ENCODE peak calls at places on chromosomes 3 and 15, in seven cellular contexts. M is dorsolateral prefrontal cortex, U is lung, I is adipocyte, Z is bronchial epithelial cell, N is brain pericyte, Y is posterior cingulate gyrus. R is an unnamed sample.

GRCh38 chr15:68348064-68348463 is 70.5 kb downstream of the FEM1B start:
- DNase-seq in M (no peak), U (no peak), I (no peak), Z (no peak), N (no peak), Y (no peak), R (no peak)

GRCh38 chr3:106533097-106533496 is 664.3 kb upstream of the CBLB start:
- DNase-seq in M (no peak), U (no peak), I (no peak), Z (no peak), N (no peak), Y (no peak), R (no peak)

GRCh38 chr3:122230174-122230573 is 46.7 kb downstream of the CASR start:
- DNase-seq in M (no peak), U (no peak), I (no peak), Z (no peak), N (no peak), Y (no peak), R (no peak)

GRCh38 chr15:101439920-101440319 is 49.6 kb downstream of the PCSK6 start:
- DNase-seq in M (no peak), U (no peak), I (peak; percentile 85), Z (no peak), N (no peak), Y (no peak), R (no peak)

GRCh38 chr15:73792429-73792828 is 39.3 kb upstream of the INSYN1 start:
- DNase-seq in M (no peak), U (no peak), I (no peak), Z (no peak), N (no peak), Y (no peak), R (no peak)

GRCh38 chr15:76938752-76939151 is 7.2 kb downstream of the RCN2 start:
- DNase-seq in M (no peak), U (no peak), I (no peak), Z (no peak), N (no peak), Y (no peak), R (no peak)

GRCh38 chr3:13004376-13004775 is 68.9 kb downstream of the IQSEC1 start:
- DNase-seq in M (peak; percentile 22), U (no peak), I (no peak), Z (no peak), N (no peak), Y (no peak), R (peak; percentile 76)

GRCh38 chr3:24475945-24476344 is 18.7 kb downstream of the THRB start:
- DNase-seq in M (no peak), U (no peak), I (no peak), Z (no peak), N (no peak), Y (no peak), R (no peak)

GRCh38 chr15:57506422-57506821 is 85.3 kb upstream of the MYZAP start:
- DNase-seq in M (no peak), U (no peak), I (no peak), Z (no peak), N (no peak), Y (no peak), R (no peak)

GRCh38 chr3:159260049-159260662 is 458.3 kb downstream of the MFSD1 start:
- DNase-seq in M (no peak), U (peak; percentile 61), I (peak; percentile 90), Z (peak; percentile 58), N (no peak), Y (no peak), R (no peak)

GRCh38 chr3:182294256-182294655 is 499.0 kb upstream of the ATP11B start:
- DNase-seq in M (no peak), U (no peak), I (peak; percentile 2), Z (peak; percentile 53), N (no peak), Y (no peak), R (no peak)

GRCh38 chr15:28107111-28107893 is 8.2 kb upstream of the OCA2 start:
- DNase-seq in M (no peak), U (no peak), I (peak; percentile 52), Z (no peak), N (no peak), Y (no peak), R (peak; percentile 82)

GRCh38 chr3:114356084-114357009 is 62.5 kb downstream of the TIGIT start:
- DNase-seq in M (no peak), U (no peak), I (no peak), Z (no peak), N (no peak), Y (no peak), R (no peak)

GRCh38 chr3:82196645-82197044 is 435.2 kb upstream of the GBE1 start:
- DNase-seq in M (no peak), U (no peak), I (no peak), Z (no peak), N (no peak), Y (no peak), R (no peak)

GRCh38 chr3:4633078-4634004 is 140.2 kb downstream of the ITPR1 start:
- DNase-seq in M (no peak), U (no peak), I (peak; percentile 84), Z (peak; percentile 72), N (peak; percentile 17), Y (no peak), R (no peak)

GRCh38 chr3:28050895-28051294 is 190.5 kb upstream of the CMC1 start:
- DNase-seq in M (no peak), U (no peak), I (peak; percentile 4), Z (peak; percentile 98), N (no peak), Y (no peak), R (no peak)

GRCh38 chr15:55549305-55549704 is 38.8 kb downstream of the PYGO1 start:
- DNase-seq in M (no peak), U (no peak), I (no peak), Z (peak; percentile 47), N (no peak), Y (no peak), R (no peak)

GRCh38 chr3:116046350-116046749 is 398.9 kb downstream of the LSAMP start:
- DNase-seq in M (no peak), U (no peak), I (no peak), Z (no peak), N (no peak), Y (no peak), R (no peak)

GRCh38 chr15:37095197-37095992 is 5.0 kb downstream of the MEIS2 start:
- DNase-seq in M (no peak), U (no peak), I (no peak), Z (no peak), N (no peak), Y (no peak), R (peak; percentile 77)

GRCh38 chr15:22960587-22960986 is 19.6 kb downstream of the CYFIP1 start:
- DNase-seq in M (no peak), U (no peak), I (no peak), Z (no peak), N (no peak), Y (no peak), R (peak; percentile 71)

GRCh38 chr3:129699199-129699598 is 92.7 kb upstream of the PLXND1 start:
- DNase-seq in M (no peak), U (no peak), I (no peak), Z (no peak), N (no peak), Y (no peak), R (no peak)

GRCh38 chr3:1183320-1184048 is 90.7 kb downstream of the CNTN6 start:
- DNase-seq in M (no peak), U (no peak), I (no peak), Z (peak; percentile 29), N (no peak), Y (no peak), R (no peak)

GRCh38 chr3:171099911-171100310 is 73.4 kb upstream of the SLC2A2 start:
- DNase-seq in M (no peak), U (no peak), I (peak; percentile 56), Z (no peak), N (no peak), Y (no peak), R (no peak)

GRCh38 chr3:127803619-127804018 is 18.7 kb downstream of the MGLL start:
- DNase-seq in M (no peak), U (no peak), I (peak; percentile 75), Z (peak; percentile 99), N (peak; percentile 73), Y (no peak), R (no peak)

GRCh38 chr3:194777729-194778128 is 92.0 kb downstream of the FAM43A start:
- DNase-seq in M (no peak), U (no peak), I (no peak), Z (no peak), N (no peak), Y (no peak), R (no peak)

GRCh38 chr15:49438970-49439631 is 16.1 kb downstream of the FGF7 start:
- DNase-seq in M (no peak), U (peak; percentile 64), I (no peak), Z (no peak), N (no peak), Y (no peak), R (peak; percentile 64)

GRCh38 chr3:99856437-99857220 is 39.0 kb downstream of the CMSS1 start:
- DNase-seq in M (no peak), U (no peak), I (no peak), Z (no peak), N (no peak), Y (no peak), R (no peak)

GRCh38 chr3:172135766-172136729 is 96.7 kb downstream of the FNDC3B start:
- DNase-seq in M (no peak), U (no peak), I (peak; percentile 79), Z (peak; percentile 84), N (no peak), Y (no peak), R (no peak)

GRCh38 chr3:25863560-25863959 is 73.7 kb downstream of the OXSM start:
- DNase-seq in M (no peak), U (no peak), I (no peak), Z (no peak), N (no peak), Y (no peak), R (no peak)

GRCh38 chr3:175356899-175357324 is 497.8 kb downstream of the NAALADL2 start:
- DNase-seq in M (no peak), U (no peak), I (no peak), Z (no peak), N (peak; percentile 55), Y (no peak), R (no peak)

GRCh38 chr3:187261541-187261969 is 30.0 kb downstream of the MASP1 start:
- DNase-seq in M (no peak), U (no peak), I (peak; percentile 80), Z (peak; percentile 68), N (no peak), Y (no peak), R (no peak)

GRCh38 chr3:27228805-27229204 is 140.4 kb downstream of the NEK10 start:
- DNase-seq in M (no peak), U (no peak), I (no peak), Z (no peak), N (no peak), Y (no peak), R (no peak)

GRCh38 chr3:122555275-122556071 is 8.6 kb downstream of the PARP9 start:
- DNase-seq in M (no peak), U (no peak), I (no peak), Z (peak; percentile 47), N (no peak), Y (no peak), R (no peak)

GRCh38 chr3:117524890-117525289 is 815.3 kb downstream of the TUSC7 start:
- DNase-seq in M (no peak), U (no peak), I (peak; percentile 59), Z (no peak), N (no peak), Y (no peak), R (no peak)